ENCODE peak calls at places on chromosomes 5 and 9, in seven cellular contexts. B is fibroblast of pulmonary artery; P is naive thymus-derived CD4-positive, alpha-beta T cell; L is neural crest cell; G is GM04504; K is stimulated activated naive CD4-positive, alpha-beta T cell; V is HEK293T. U is an unnamed sample.

GRCh38 chr9:78010419-78010818 is 21.2 kb downstream of the GNAQ start:
- DNase-seq in B (no peak), P (no peak), L (no peak), G (no peak), K (peak), V (no peak), U (no peak)

GRCh38 chr5:148248894-148249293 is 10.6 kb downstream of the MARCOL start:
- DNase-seq in B (no peak), P (no peak), L (no peak), G (no peak), K (no peak), V (no peak), U (no peak)

GRCh38 chr5:83447533-83447932 is 24.0 kb upstream of the VCAN start:
- DNase-seq in B (no peak), P (no peak), L (no peak), G (no peak), K (no peak), V (no peak), U (no peak)

GRCh38 chr5:131405674-131406073 is 141.8 kb downstream of the CDC42SE2 start:
- DNase-seq in B (no peak), P (no peak), L (no peak), G (no peak), K (no peak), V (no peak), U (no peak)

GRCh38 chr9:136329211-136329627 is 1.9 kb downstream of the GPSM1 start:
- DNase-seq in B (no peak), P (no peak), L (no peak), G (no peak), K (no peak), V (no peak), U (no peak)

GRCh38 chr5:160369990-160370712 is at the start of gene C1QTNF2:
- DNase-seq in B (peak), P (no peak), L (peak), G (peak), K (no peak), V (peak), U (peak)

GRCh38 chr5:42898760-42899159 is 87.1 kb upstream of the SELENOP start:
- DNase-seq in B (no peak), P (no peak), L (no peak), G (no peak), K (no peak), V (no peak), U (no peak)

GRCh38 chr9:68631811-68632210 is 73.2 kb upstream of the PIP5K1B start:
- DNase-seq in B (no peak), P (no peak), L (no peak), G (no peak), K (no peak), V (no peak), U (no peak)

GRCh38 chr5:11130111-11130510 is 369.1 kb upstream of the DAP start:
- DNase-seq in B (no peak), P (no peak), L (no peak), G (no peak), K (no peak), V (no peak), U (no peak)

GRCh38 chr9:38263534-38263933 is 129.0 kb upstream of the ALDH1B1 start:
- DNase-seq in B (peak), P (no peak), L (no peak), G (peak), K (no peak), V (no peak), U (no peak)

GRCh38 chr9:135380321-135380960 is 99.1 kb upstream of the PPP1R26 start:
- DNase-seq in B (no peak), P (no peak), L (no peak), G (no peak), K (no peak), V (no peak), U (no peak)

GRCh38 chr5:134873494-134873893 is 677 bp upstream of the TXNDC15 start:
- DNase-seq in B (no peak), P (peak), L (no peak), G (no peak), K (peak), V (no peak), U (peak)

GRCh38 chr5:178642351-178642909 is 15.6 kb upstream of the CLK4 start:
- DNase-seq in B (peak), P (no peak), L (no peak), G (peak), K (no peak), V (peak), U (no peak)

GRCh38 chr5:139388198-139388821 is 1.4 kb downstream of the MZB1 start:
- DNase-seq in B (no peak), P (no peak), L (no peak), G (no peak), K (no peak), V (no peak), U (no peak)

GRCh38 chr5:143182901-143183820 is 220.3 kb downstream of the NR3C1 start:
- DNase-seq in B (peak), P (no peak), L (no peak), G (no peak), K (no peak), V (no peak), U (no peak)

GRCh38 chr5:139650689-139651501 is 2.7 kb downstream of the CXXC5 start:
- DNase-seq in B (no peak), P (no peak), L (no peak), G (no peak), K (peak), V (no peak), U (peak)

GRCh38 chr5:178383919-178384814 is 151.6 kb upstream of the PHYKPL start:
- DNase-seq in B (no peak), P (no peak), L (no peak), G (no peak), K (no peak), V (no peak), U (no peak)

GRCh38 chr9:126448865-126449577 is 122.4 kb downstream of the MVB12B start:
- DNase-seq in B (no peak), P (no peak), L (no peak), G (no peak), K (no peak), V (no peak), U (no peak)

GRCh38 chr9:3758816-3759576 is 233.2 kb upstream of the RFX3 start:
- DNase-seq in B (peak), P (no peak), L (no peak), G (no peak), K (no peak), V (no peak), U (no peak)

GRCh38 chr5:151480859-151481258 is 33.5 kb downstream of the SLC36A1 start:
- DNase-seq in B (peak), P (no peak), L (no peak), G (peak), K (no peak), V (no peak), U (no peak)

GRCh38 chr5:143641549-143641955 is 170.4 kb upstream of the HMHB1 start:
- DNase-seq in B (no peak), P (no peak), L (no peak), G (no peak), K (no peak), V (peak), U (no peak)

GRCh38 chr9:12818431-12819000 is 43.7 kb downstream of the LURAP1L start:
- DNase-seq in B (peak), P (no peak), L (no peak), G (peak), K (no peak), V (no peak), U (peak)

GRCh38 chr5:129767927-129768380 is 20.1 kb downstream of the MINAR2 start:
- DNase-seq in B (peak), P (peak), L (peak), G (peak), K (peak), V (peak), U (peak)